ENCODE peak calls at places on chromosomes 2 and 18, in six cellular contexts. I is sigmoid colon, G is prostate gland, W is suprapubic skin, B is spleen, S is GM12892. Z is an unnamed sample.
A peak's percentile ranks its signal among the peaks of the same experiment; 100 is the strongest.

GRCh38 chr2:150997702-150998480 is 263.8 kb downstream of the RBM43 start:
- DNase-seq in I (no peak), G (no peak), W (no peak), B (no peak), S (no peak), Z (no peak)

GRCh38 chr2:197878792-197879191 is 74.4 kb downstream of the PLCL1 start:
- DNase-seq in I (no peak), G (peak; percentile 49), W (no peak), B (no peak), S (no peak), Z (no peak)

GRCh38 chr2:68292108-68292710 is 27.5 kb downstream of the CNRIP1 start:
- DNase-seq in I (no peak), G (peak; percentile 18), W (no peak), B (no peak), S (no peak), Z (no peak)

GRCh38 chr18:47425365-47425764 is 173.9 kb upstream of the SKOR2 start:
- DNase-seq in I (no peak), G (no peak), W (no peak), B (no peak), S (no peak), Z (no peak)

GRCh38 chr2:204487447-204488229 is 57.6 kb upstream of the PARD3B start:
- DNase-seq in I (no peak), G (no peak), W (no peak), B (no peak), S (no peak), Z (no peak)

GRCh38 chr18:48955528-48956261 is 4.9 kb upstream of the SMAD7 start:
- DNase-seq in I (peak; percentile 87), G (no peak), W (peak; percentile 82), B (peak; percentile 66), S (no peak), Z (no peak)

GRCh38 chr2:39696072-39696471 is 30.4 kb downstream of the TMEM178A start:
- DNase-seq in I (no peak), G (no peak), W (no peak), B (no peak), S (no peak), Z (no peak)

GRCh38 chr2:159710601-159711180 is 1.6 kb upstream of the MARCHF7 start:
- DNase-seq in I (no peak), G (no peak), W (no peak), B (no peak), S (no peak), Z (no peak)

GRCh38 chr2:225630824-225631533 is 231.5 kb downstream of the NYAP2 start:
- DNase-seq in I (no peak), G (no peak), W (no peak), B (no peak), S (no peak), Z (no peak)

GRCh38 chr2:210475726-210476125 is 833 bp downstream of the LANCL1 start:
- DNase-seq in I (no peak), G (no peak), W (no peak), B (no peak), S (no peak), Z (no peak)

GRCh38 chr2:238228700-238229099 is 11.1 kb downstream of the HES6 start:
- DNase-seq in I (peak; percentile 82), G (no peak), W (no peak), B (no peak), S (no peak), Z (no peak)

GRCh38 chr2:128473175-128474013 is 154.7 kb upstream of the HS6ST1 start:
- DNase-seq in I (peak; percentile 63), G (peak; percentile 42), W (peak; percentile 77), B (no peak), S (peak; percentile 53), Z (peak; percentile 48)

GRCh38 chr2:80437959-80438358 is 133.4 kb upstream of the LRRTM1 start:
- DNase-seq in I (no peak), G (no peak), W (no peak), B (no peak), S (no peak), Z (no peak)

GRCh38 chr2:28511871-28512606 is 16.2 kb downstream of the PLB1 start:
- DNase-seq in I (no peak), G (no peak), W (no peak), B (no peak), S (no peak), Z (no peak)

GRCh38 chr2:18792226-18792629 is 202.9 kb upstream of the NT5C1B start:
- DNase-seq in I (peak; percentile 64), G (no peak), W (no peak), B (no peak), S (no peak), Z (no peak)

GRCh38 chr18:32303400-32303799 is 113.6 kb downstream of the MEP1B start:
- DNase-seq in I (no peak), G (no peak), W (no peak), B (no peak), S (no peak), Z (no peak)

GRCh38 chr18:32300914-32301313 is 111.1 kb downstream of the MEP1B start:
- DNase-seq in I (no peak), G (no peak), W (no peak), B (no peak), S (no peak), Z (no peak)

GRCh38 chr18:32301361-32301760 is 111.5 kb downstream of the MEP1B start:
- DNase-seq in I (no peak), G (no peak), W (no peak), B (no peak), S (no peak), Z (no peak)

GRCh38 chr18:32302806-32303205 is 113.0 kb downstream of the MEP1B start:
- DNase-seq in I (no peak), G (no peak), W (no peak), B (no peak), S (no peak), Z (no peak)

DNA sequence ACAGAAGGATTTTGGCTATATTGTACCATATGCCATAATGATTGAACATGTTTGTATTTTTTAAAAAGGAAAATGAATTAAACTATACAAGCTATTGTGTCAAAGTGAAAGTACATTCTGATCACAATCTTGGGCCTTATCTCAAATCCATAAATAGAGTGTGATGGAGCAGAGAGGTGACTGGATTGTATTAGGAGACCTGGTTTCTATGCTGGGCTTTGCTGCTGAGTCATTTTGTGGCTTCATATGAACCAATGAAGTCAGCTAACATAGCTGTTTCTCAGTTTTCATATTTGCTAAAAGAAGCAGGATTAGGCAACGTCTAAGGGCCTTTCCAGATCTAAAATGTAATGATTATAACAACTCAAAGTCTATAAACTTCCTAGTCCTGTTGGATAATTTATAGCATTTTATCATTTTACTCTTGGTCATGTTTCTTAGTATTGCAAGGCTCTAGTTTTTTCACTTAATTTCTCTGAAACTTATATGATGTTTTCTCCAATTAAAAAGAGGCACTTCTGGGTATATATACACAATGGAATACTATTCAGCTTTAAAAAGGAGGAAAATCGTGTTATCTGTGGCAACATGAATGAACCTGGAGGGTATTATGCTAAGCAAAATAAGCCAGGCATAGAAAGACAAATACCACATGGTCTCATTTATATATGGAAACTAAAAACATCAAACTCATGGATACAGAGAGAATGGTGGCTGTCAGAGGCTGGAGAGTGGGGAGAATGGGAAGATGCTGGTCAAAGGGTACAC is 112.3 kb downstream of the MEP1B start:
- DNase-seq in I (no peak), G (no peak), W (no peak), B (no peak), S (no peak), Z (no peak)
- TF ChIP-seq POLR2AphosphoS5 in I (no peak), G (no peak), W (no peak), B (no peak), S (no peak), Z (no peak)

GRCh38 chr18:22055466-22055865 is 113.9 kb upstream of the GATA6 start:
- DNase-seq in I (no peak), G (no peak), W (no peak), B (no peak), S (no peak), Z (no peak)

GRCh38 chr18:22048932-22049615 is 120.3 kb upstream of the GATA6 start:
- DNase-seq in I (no peak), G (no peak), W (no peak), B (no peak), S (no peak), Z (no peak)

GRCh38 chr18:22048221-22048620 is 121.2 kb upstream of the GATA6 start:
- DNase-seq in I (no peak), G (no peak), W (no peak), B (no peak), S (no peak), Z (no peak)

GRCh38 chr18:22056962-22057361 is 112.4 kb upstream of the GATA6 start:
- DNase-seq in I (no peak), G (no peak), W (no peak), B (no peak), S (no peak), Z (no peak)

DNA sequence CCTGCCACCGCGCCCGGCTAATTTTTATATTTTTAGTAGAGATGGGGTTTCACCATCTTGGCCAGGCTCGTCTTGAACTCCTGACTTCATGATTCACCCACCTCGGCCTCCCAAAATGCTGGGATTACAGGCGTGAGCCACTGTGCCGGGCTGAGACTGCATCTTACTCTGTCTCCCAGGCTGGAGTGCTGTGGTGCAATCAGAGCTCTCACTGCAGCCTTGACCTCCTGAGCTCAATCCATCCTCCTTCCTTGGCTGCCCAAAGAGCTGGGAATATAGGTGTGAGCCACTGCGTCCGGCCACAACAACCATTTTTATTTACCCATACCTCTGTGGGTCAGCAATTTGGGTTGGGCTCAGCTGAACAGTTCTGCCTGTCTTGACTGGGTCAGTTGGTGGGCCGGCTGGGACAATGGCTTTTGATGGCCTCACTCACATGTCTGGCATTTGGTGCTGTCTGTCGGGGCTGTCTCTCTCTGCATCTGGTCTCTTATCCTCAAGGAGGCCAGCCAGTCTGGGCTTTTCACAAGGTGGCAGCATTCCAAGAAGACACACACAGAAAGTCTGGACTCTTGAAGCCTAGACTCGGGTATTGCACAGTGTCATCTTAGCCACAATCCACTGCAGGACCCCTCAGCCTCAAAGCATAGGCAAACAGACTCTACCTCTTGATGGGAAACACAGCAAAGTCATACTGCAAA is 116.8 kb upstream of the GATA6 start:
- DNase-seq in I (no peak), G (no peak), W (no peak), B (no peak), S (no peak), Z (no peak)
- TF ChIP-seq POLR2AphosphoS5 in I (no peak), G (no peak), W (no peak), B (no peak), S (no peak), Z (no peak)

GRCh38 chr2:196244966-196245365 is 73.6 kb upstream of the STK17B start:
- DNase-seq in I (no peak), G (no peak), W (no peak), B (no peak), S (no peak), Z (no peak)

GRCh38 chr2:196241175-196241574 is 69.8 kb upstream of the STK17B start:
- DNase-seq in I (no peak), G (no peak), W (no peak), B (peak; percentile 82), S (no peak), Z (no peak)

GRCh38 chr2:196239622-196240587 is 68.5 kb upstream of the STK17B start:
- DNase-seq in I (peak; percentile 73), G (no peak), W (peak; percentile 75), B (peak; percentile 94), S (no peak), Z (peak; percentile 64)

GRCh38 chr2:196244516-196244915 is 73.1 kb upstream of the STK17B start:
- DNase-seq in I (no peak), G (no peak), W (no peak), B (no peak), S (no peak), Z (no peak)

GRCh38 chr2:196242131-196242620 is 70.8 kb upstream of the STK17B start:
- DNase-seq in I (no peak), G (no peak), W (no peak), B (peak; percentile 80), S (no peak), Z (no peak)
- TF ChIP-seq POLR2AphosphoS5 in I (no peak), G (no peak), W (peak; percentile 26), B (no peak), S (no peak), Z (no peak)

GRCh38 chr2:233867993-233868532 is at the start of gene MSL3B:
- DNase-seq in I (no peak), G (no peak), W (no peak), B (peak; percentile 83), S (peak; percentile 58), Z (no peak)
- TF ChIP-seq POLR2AphosphoS5 in I (no peak), G (peak; percentile 34), W (no peak), B (peak; percentile 76), S (no peak), Z (no peak)